ENCODE peak calls at places on chromosomes 13 and 19, in four cellular contexts. J is T-helper 2 cell, Y is progenitor cell of endocrine pancreas, H is NCI-H446 treated with DMSO at 0.1 percent for 48 hours. A is an unnamed sample.

GRCh38 chr13:48708764-48709163 is 55.0 kb downstream of the CYSLTR2 start:
- DNase-seq in J (no peak), Y (no peak), H (no peak), A (no peak)

GRCh38 chr19:35211545-35212230 is 16.9 kb downstream of the FAM187B start:
- DNase-seq in Y (no peak), H (no peak), J (peak; percentile 92), A (no peak)

GRCh38 chr13:76991432-76991795 is 467 bp upstream of the CLN5 start:
- DNase-seq in J (peak; percentile 93), Y (no peak), H (no peak), A (no peak)

GRCh38 chr19:35755550-35756371 is 1.1 kb downstream of the HSPB6 start:
- DNase-seq in J (peak; percentile 11), Y (no peak), H (no peak), A (no peak)

GRCh38 chr13:35782793-35783192 is 306.3 kb upstream of the MAB21L1 start:
- DNase-seq in H (no peak), Y (no peak), J (no peak), A (no peak)

GRCh38 chr19:6056801-6057650 is 53.3 kb downstream of the RFX2 start:
- DNase-seq in H (peak; percentile 91), J (no peak), Y (no peak), A (peak; percentile 92)

GRCh38 chr19:33467851-33468250 is 53.7 kb downstream of the PEPD start:
- DNase-seq in H (no peak), J (no peak), Y (no peak), A (no peak)

GRCh38 chr19:13098291-13099072 is 4.2 kb downstream of the LYL1 start:
- DNase-seq in Y (no peak), J (no peak), H (no peak), A (peak; percentile 83)

GRCh38 chr13:99467764-99468163 is 33.5 kb upstream of the TM9SF2 start:
- DNase-seq in H (no peak), Y (no peak), J (no peak), A (no peak)

GRCh38 chr19:38649305-38650179 is 2.1 kb downstream of the ACTN4 start:
- DNase-seq in Y (no peak), H (no peak), J (no peak), A (peak; percentile 38)

GRCh38 chr19:6048808-6049405 is 61.4 kb downstream of the RFX2 start:
- DNase-seq in H (peak; percentile 36), J (peak; percentile 50), Y (peak; percentile 68), A (no peak)

GRCh38 chr19:56538761-56539263 is at the start of gene ZFP28:
- DNase-seq in Y (peak; percentile 49), H (peak; percentile 47), J (no peak), A (peak; percentile 63)

GRCh38 chr13:106230450-106230849 is 305.0 kb downstream of the EFNB2 start:
- DNase-seq in J (no peak), H (peak; percentile 36), Y (no peak), A (no peak)

GRCh38 chr19:29260477-29261317 is 47.7 kb upstream of the UQCRFS1 start:
- DNase-seq in J (no peak), Y (peak; percentile 23), H (peak; percentile 14), A (peak; percentile 52)

GRCh38 chr13:42815686-42816085 is 34.3 kb downstream of the FAM216B start:
- DNase-seq in Y (no peak), H (no peak), J (no peak), A (no peak)

GRCh38 chr13:83221256-83221655 is 661.0 kb downstream of the SLITRK1 start:
- DNase-seq in H (no peak), J (no peak), Y (no peak), A (no peak)

GRCh38 chr13:49400755-49401659 is 42.9 kb downstream of the CAB39L start:
- DNase-seq in Y (no peak), J (no peak), H (no peak), A (peak; percentile 56)

GRCh38 chr13:112603641-112604220 is 15.8 kb upstream of the TUBGCP3 start:
- DNase-seq in J (no peak), H (no peak), Y (no peak), A (no peak)

GRCh38 chr13:20498659-20499058 is 27.0 kb downstream of the CRYL1 start:
- DNase-seq in J (no peak), H (no peak), Y (no peak), A (no peak)

GRCh38 chr13:25249001-25249543 is 38.2 kb downstream of the MTMR6 start:
- DNase-seq in Y (no peak), H (no peak), J (no peak), A (peak; percentile 63)

GRCh38 chr19:16285769-16286564 is 38.7 kb upstream of the KLF2 start:
- DNase-seq in H (no peak), J (no peak), Y (no peak), A (no peak)

GRCh38 chr13:75101997-75102720 is 379.8 kb downstream of the TBC1D4 start:
- DNase-seq in H (no peak), J (no peak), Y (no peak), A (no peak)

GRCh38 chr13:111855786-111856185 is 211.2 kb upstream of the SOX1 start:
- DNase-seq in J (no peak), Y (no peak), H (no peak), A (no peak)

GRCh38 chr19:41218615-41219507 is at the start of gene AXL:
- DNase-seq in H (no peak), J (no peak), Y (peak; percentile 49), A (no peak)

GRCh38 chr13:44313674-44314073 is 60.0 kb upstream of the SERP2 start:
- DNase-seq in Y (no peak), J (no peak), H (peak; percentile 17), A (no peak)

GRCh38 chr13:50518791-50519201 is 324.7 kb downstream of the DLEU7 start:
- DNase-seq in Y (no peak), H (no peak), J (no peak), A (no peak)

GRCh38 chr13:79141082-79141481 is 265.0 kb downstream of the RBM26 start:
- DNase-seq in Y (no peak), J (no peak), H (no peak), A (no peak)